ENCODE peak calls at places on chromosomes 2 and 18, in four cellular contexts. X is K562, R is IMR-90, I is GM12878. T is an unnamed sample.

GRCh38 chr2:67260348-67261277 is 136.5 kb upstream of the ETAA1 start:
- DNase-seq in X (no peak), R (peak), I (no peak), T (peak)

GRCh38 chr2:130963849-130964793 is 127.4 kb downstream of the ARHGEF4 start:
- DNase-seq in X (peak), R (no peak), I (no peak), T (peak)

GRCh38 chr2:203880557-203881125 is 13.1 kb downstream of the CTLA4 start:
- DNase-seq in X (no peak), R (no peak), I (no peak), T (no peak)

GRCh38 chr18:55830490-55830889 is 242.5 kb upstream of the TCF4 start:
- DNase-seq in X (no peak), R (no peak), I (no peak), T (no peak)

GRCh38 chr2:64331846-64332245 is 122.1 kb upstream of the LGALSL start:
- DNase-seq in X (no peak), R (no peak), I (no peak), T (no peak)

GRCh38 chr18:61975526-61976326 is 82.9 kb upstream of the RNF152 start:
- DNase-seq in X (no peak), R (no peak), I (no peak), T (no peak)

GRCh38 chr2:204115692-204116091 is 179.1 kb downstream of the ICOS start:
- DNase-seq in X (no peak), R (no peak), I (no peak), T (no peak)

GRCh38 chr2:47303341-47304148 is 99.4 kb upstream of the MSH2 start:
- DNase-seq in X (no peak), R (peak), I (no peak), T (no peak)

GRCh38 chr2:189803431-189803830 is 19.2 kb downstream of the PMS1 start:
- DNase-seq in X (no peak), R (no peak), I (no peak), T (no peak)

GRCh38 chr2:409523-409922 is 121.6 kb upstream of the ALKAL2 start:
- DNase-seq in X (no peak), R (no peak), I (no peak), T (no peak)

GRCh38 chr2:85994421-85994777 is 105.6 kb upstream of the ST3GAL5 start:
- DNase-seq in X (no peak), R (no peak), I (no peak), T (no peak)

GRCh38 chr18:24868760-24869237 is 408.4 kb downstream of the HRH4 start:
- DNase-seq in X (no peak), R (peak), I (no peak), T (no peak)

GRCh38 chr18:9410515-9410914 is 64.8 kb upstream of the RALBP1 start:
- DNase-seq in X (no peak), R (no peak), I (no peak), T (no peak)

GRCh38 chr18:47209166-47209565 is 33.0 kb upstream of the IER3IP1 start:
- DNase-seq in X (no peak), R (no peak), I (no peak), T (no peak)

DNA sequence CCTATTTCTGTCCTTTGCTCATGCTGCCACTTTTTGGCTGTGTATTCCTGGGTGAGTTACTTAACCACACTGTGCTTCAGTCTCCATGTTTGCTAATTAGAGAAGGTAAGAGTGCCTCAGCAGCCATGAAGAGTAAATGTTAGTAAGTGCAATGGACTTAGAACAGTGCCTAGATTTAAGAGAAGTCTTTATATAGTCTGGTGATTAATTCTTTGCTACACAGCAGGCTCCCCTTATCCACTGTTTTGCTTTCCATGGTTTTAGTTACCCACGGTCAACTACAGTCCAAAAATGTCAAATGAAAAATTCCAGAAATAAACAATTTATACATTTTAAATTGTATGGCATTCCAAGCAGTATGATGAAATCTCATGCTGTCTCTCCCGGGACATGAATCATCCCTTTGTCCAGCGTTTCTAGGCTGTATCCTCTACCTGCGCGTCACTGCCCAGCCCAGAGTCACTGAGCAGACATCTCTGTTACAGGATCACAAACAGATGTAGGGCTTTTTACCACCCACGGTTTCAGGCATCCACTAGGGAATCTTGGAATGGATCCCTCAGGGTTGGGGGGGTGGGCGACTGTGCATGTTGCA is 91.0 kb downstream of the CTIF start:
- DNase-seq in X (no peak), R (peak), I (no peak), T (peak)
- TF ChIP-seq ELK1 in X (no peak), R (no peak), I (no peak), T (no peak)

DNA sequence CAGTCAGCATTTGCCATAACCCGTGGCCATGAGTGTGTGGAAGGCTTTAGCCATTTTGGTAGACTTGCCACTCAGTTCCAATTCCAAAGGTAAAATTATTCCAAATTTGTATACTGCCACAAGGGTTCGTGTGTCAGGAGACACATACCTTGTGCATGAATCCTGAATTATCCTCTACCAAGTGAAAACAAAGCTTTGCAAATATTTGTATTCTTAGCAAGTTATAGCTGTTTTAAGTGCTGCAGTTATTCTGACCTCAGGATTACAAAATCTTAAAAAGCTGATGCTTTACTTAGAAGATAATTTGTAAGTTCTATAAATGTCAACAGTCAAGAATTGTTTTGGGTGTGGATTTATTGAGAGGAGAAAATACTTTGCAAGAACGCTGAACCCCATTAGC is 100.6 kb downstream of the ANTXR1 start:
- DNase-seq in X (no peak), R (no peak), I (no peak), T (no peak)
- TF ChIP-seq ELK1 in X (no peak), R (no peak), I (no peak), T (no peak)

GRCh38 chr2:30283931-30284565 is 52.7 kb downstream of the LBH start:
- DNase-seq in X (peak), R (no peak), I (no peak), T (no peak)
- TF ChIP-seq ELK1 in X (no peak), R (no peak), I (no peak), T (no peak)

DNA sequence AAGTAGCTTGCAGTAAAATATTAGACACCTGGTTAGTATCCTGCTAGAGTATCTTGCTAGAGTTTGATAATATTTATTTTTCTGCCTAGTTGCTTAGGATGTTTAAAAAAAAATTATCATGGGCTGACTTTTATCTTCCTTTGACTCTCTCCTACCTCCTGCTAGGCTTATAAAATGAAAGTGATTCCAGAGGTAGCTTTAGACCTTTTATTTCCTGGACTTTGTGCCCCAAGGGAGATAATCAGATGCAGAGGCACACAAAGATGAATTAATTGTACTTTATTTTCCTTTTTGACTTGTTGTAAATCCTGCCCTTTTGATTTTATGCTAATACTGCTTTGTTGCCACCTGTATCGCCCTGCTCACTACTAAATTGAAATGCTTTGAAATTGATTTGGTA is 130.7 kb downstream of the WDSUB1 start:
- DNase-seq in X (no peak), R (no peak), I (no peak), T (no peak)
- TF ChIP-seq ELK1 in X (no peak), R (no peak), I (no peak), T (no peak)

T was measured in A549.